ENCODE peak calls at places on chromosomes 4 and X, in seven cellular contexts. J, B, C, V, I, K and W are unnamed samples.
A peak's percentile ranks its signal among the peaks of the same experiment; 100 is the strongest.

GRCh38 chr4:46270986-46271596 is 118.8 kb downstream of the GABRA2 start:
- DNase-seq in J (peak; percentile 37), C (no peak), B (peak; percentile 8), V (no peak), I (no peak), K (no peak), W (peak; percentile 4)

GRCh38 chrX:2502668-2503519 is 2.1 kb upstream of the DHRSX start:
- DNase-seq in V (no peak), J (peak; percentile 45), K (no peak), C (peak; percentile 34), I (no peak), B (no peak), W (peak; percentile 65)

GRCh38 chr4:35975617-35976355 is 268.5 kb downstream of the ARAP2 start:
- DNase-seq in J (no peak), C (no peak), I (no peak), B (no peak), K (no peak), V (no peak), W (no peak)

GRCh38 chrX:110944793-110945466 is 149.3 kb upstream of the CHRDL1 start:
- DNase-seq in B (no peak), I (no peak), J (no peak), K (no peak), C (no peak), V (no peak), W (no peak)

GRCh38 chrX:54807524-54808108 is at the start of gene MAGED2:
- DNase-seq in B (peak; percentile 38), J (peak; percentile 50), K (peak; percentile 60), V (peak; percentile 34), C (peak; percentile 37), I (no peak), W (peak; percentile 17)

GRCh38 chr4:3262208-3263052 is 13.5 kb downstream of the MSANTD1 start:
- DNase-seq in I (peak; percentile 39), K (no peak), V (no peak), J (no peak), C (peak; percentile 13), B (peak; percentile 3), W (no peak)

GRCh38 chr4:15436515-15436914 is 8.7 kb downstream of the C1QTNF7 start:
- DNase-seq in B (no peak), C (no peak), I (no peak), V (no peak), K (no peak), J (peak; percentile 58), W (peak; percentile 34)

GRCh38 chr4:160319221-160319867 is 1216.5 kb downstream of the RAPGEF2 start:
- DNase-seq in B (no peak), I (no peak), J (peak; percentile 26), V (no peak), K (no peak), C (no peak), W (no peak)

GRCh38 chrX:11664211-11664888 is 1.4 kb downstream of the ARHGAP6 start:
- DNase-seq in K (no peak), V (peak; percentile 28), J (peak; percentile 11), B (no peak), I (no peak), C (no peak), W (no peak)

GRCh38 chr4:190014771-190015537 is 12.1 kb downstream of the FRG2 start:
- DNase-seq in V (no peak), C (no peak), I (no peak), J (no peak), B (peak; percentile 57), K (no peak), W (no peak)

GRCh38 chr4:110663738-110664444 is 41.0 kb upstream of the PITX2 start:
- DNase-seq in B (no peak), K (no peak), J (no peak), I (no peak), C (peak; percentile 27), V (no peak), W (peak; percentile 74)

GRCh38 chrX:153794018-153794896 is at the start of the genes IDH3G and SSR4:
- DNase-seq in C (peak; percentile 89), J (peak; percentile 96), K (peak; percentile 94), I (peak; percentile 90), V (peak; percentile 90), B (peak; percentile 97), W (peak; percentile 92)

GRCh38 chrX:51408462-51408861 is 75.8 kb downstream of the NUDT10 start:
- DNase-seq in J (no peak), V (no peak), C (no peak), B (no peak), K (no peak), I (no peak), W (no peak)

GRCh38 chr4:168621806-168622589 is 125.1 kb downstream of the PALLD start:
- DNase-seq in V (no peak), I (no peak), B (no peak), C (no peak), J (peak; percentile 79), K (no peak), W (peak; percentile 95)

GRCh38 chrX:7614616-7615015 is 228.4 kb upstream of the VCX start:
- DNase-seq in C (no peak), J (no peak), K (no peak), B (no peak), I (no peak), V (no peak), W (no peak)

GRCh38 chr4:4254666-4255065 is 6.6 kb upstream of the TMEM128 start:
- DNase-seq in B (no peak), I (no peak), V (no peak), C (no peak), K (no peak), J (no peak), W (no peak)

GRCh38 chr4:98661356-98662054 is 3.1 kb upstream of the TSPAN5 start:
- DNase-seq in C (no peak), I (no peak), K (no peak), B (no peak), J (no peak), V (no peak), W (no peak)

GRCh38 chr4:111641813-111642579 is 503.3 kb upstream of the FAM241A start:
- DNase-seq in C (peak; percentile 48), V (peak; percentile 79), B (peak; percentile 83), K (peak; percentile 68), J (peak; percentile 94), I (no peak), W (peak; percentile 95)

GRCh38 chr4:142041788-142042187 is 405.4 kb downstream of the IL15 start:
- DNase-seq in B (no peak), V (no peak), C (no peak), I (no peak), J (no peak), K (no peak), W (no peak)

GRCh38 chr4:47531241-47531953 is 46.3 kb downstream of the ATP10D start:
- DNase-seq in B (no peak), K (peak; percentile 92), C (peak; percentile 34), J (peak; percentile 88), V (no peak), I (no peak), W (peak; percentile 92)

GRCh38 chr4:2750719-2751605 is 5.2 kb downstream of the TNIP2 start:
- DNase-seq in J (no peak), V (no peak), K (no peak), I (no peak), C (peak; percentile 72), B (no peak), W (no peak)

GRCh38 chr4:88938138-88938537 is 118.8 kb downstream of the FAM13A start:
- DNase-seq in I (no peak), C (no peak), V (no peak), B (no peak), J (peak; percentile 96), K (no peak), W (peak; percentile 94)

GRCh38 chr4:84965558-84966381 is 720 bp downstream of the WDFY3 start:
- DNase-seq in I (no peak), K (no peak), J (peak; percentile 39), V (peak; percentile 17), B (peak; percentile 56), C (peak; percentile 41), W (peak; percentile 38)
- TF ChIP-seq CTCF in I (no peak), K (no peak), J (no peak), V (no peak), B (peak; percentile 25), C (no peak), W (no peak)

GRCh38 chr4:1274871-1275270 is 14.8 kb upstream of the MAEA start:
- DNase-seq in B (no peak), J (no peak), I (no peak), V (no peak), C (no peak), K (no peak), W (no peak)
- H3K4me3 ChIP-seq in B (no peak overlapping the region), J (no peak overlapping the region), I (no peak overlapping the region), V (no peak overlapping the region), C (no peak overlapping the region), K (no peak overlapping the region), W (no peak overlapping the region)

GRCh38 chrX:118615141-118615540 is 112.3 kb upstream of the IL13RA1 start:
- DNase-seq in K (no peak), J (no peak), V (no peak), B (no peak), I (no peak), C (no peak), W (no peak)

GRCh38 chrX:118612290-118612689 is 115.1 kb upstream of the IL13RA1 start:
- DNase-seq in K (no peak), J (no peak), I (no peak), V (no peak), C (no peak), B (no peak), W (no peak)

DNA sequence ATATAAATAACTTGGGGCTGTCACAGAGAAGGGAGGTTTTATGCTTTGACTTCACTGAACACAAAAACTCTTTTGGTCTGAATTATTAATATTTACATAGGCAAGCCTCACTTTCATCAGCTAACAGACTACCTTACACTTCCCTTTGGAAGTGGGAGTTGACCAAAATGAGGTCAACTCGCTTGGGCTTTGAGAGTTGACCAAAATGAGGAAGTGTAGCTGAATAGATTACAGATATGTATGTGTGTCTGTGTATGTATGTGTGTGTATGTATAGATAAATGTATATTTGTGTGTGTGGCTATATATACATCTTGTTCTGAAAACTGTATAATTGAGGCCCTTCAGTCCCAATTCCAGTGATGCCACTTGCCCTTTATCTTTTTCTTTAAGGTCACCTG is 113.3 kb upstream of the IL13RA1 start:
- DNase-seq in V (no peak), C (no peak), I (no peak), B (no peak), K (no peak), J (no peak), W (no peak)
- TF ChIP-seq CTCF in V (no peak), C (no peak), I (no peak), B (no peak), K (no peak), J (no peak), W (no peak)

DNA sequence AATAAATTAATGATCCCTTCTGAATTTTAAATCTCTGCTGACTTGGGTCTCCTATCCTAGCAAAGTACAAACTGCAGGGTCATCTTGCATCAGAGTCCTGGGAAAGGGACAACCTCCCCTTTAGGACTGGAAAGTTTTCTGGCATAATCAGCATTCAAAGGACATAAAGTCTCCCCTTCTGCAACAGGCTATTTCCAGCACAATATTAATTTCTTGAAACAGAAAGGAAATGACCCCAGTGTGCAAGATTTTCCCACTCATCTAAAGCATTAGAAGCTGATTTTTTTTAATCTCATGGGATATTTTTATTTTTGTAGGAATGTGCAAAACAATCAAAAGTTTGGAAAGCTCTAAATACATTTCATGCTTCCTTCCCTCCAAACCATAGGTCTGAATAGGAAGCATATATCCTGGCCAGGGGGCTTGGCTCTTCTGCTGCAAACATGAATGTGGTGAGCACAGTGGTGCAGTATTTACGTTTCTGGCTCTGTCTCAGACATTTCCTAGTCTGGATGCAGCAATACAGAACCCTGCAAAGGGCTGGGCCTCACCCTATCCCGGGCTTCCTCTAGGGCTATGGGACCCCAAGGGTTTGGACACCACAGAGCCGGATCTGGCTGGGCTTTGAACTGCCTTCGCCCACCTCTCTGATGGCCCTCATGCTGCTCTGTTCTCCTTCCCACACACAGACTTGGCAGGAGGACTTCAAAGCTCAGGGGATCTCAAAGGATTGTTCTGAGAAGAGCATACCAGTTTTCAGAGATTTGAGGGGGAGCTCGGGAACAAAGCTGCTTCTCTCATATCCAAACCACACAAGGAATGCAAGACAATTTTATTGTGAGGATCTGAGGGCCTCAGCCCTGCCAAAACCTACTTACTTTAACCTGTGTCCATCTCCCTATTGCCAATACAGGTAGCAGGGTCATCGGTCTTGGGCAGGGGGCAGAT is 64.9 kb downstream of the POLR2B start:
- DNase-seq in V (peak; percentile 41), J (peak; percentile 82), B (no peak), C (no peak), K (no peak), I (no peak), W (peak; percentile 95)
- H3K4me3 ChIP-seq in V (no peak overlapping the region), J (no peak overlapping the region), B (no peak overlapping the region), C (no peak overlapping the region), K (no peak overlapping the region), I (no peak overlapping the region), W (no peak overlapping the region)